ENCODE peak calls at places on chromosomes 4 and X, in seven cellular contexts. F is NCI-H748 treated with DMSO at 0.1 percent for 48 hours; Z is activated naive CD4-positive, alpha-beta T cell; K is posterior vena cava; R is stimulated activated CD4-positive, alpha-beta T cell treated with anti-CD3 and anti-CD28 coated beads, Interleukin-1b, Interleukin-23, amount 100 ng/mL, for 24 hours; T is aorta; E is neuronal stem cell. X is an unnamed sample.

GRCh38 chr4:117481742-117482141 is 396.4 kb upstream of the TRAM1L1 start:
- DNase-seq in F (no peak), Z (no peak), K (no peak), R (no peak), T (no peak), E (no peak), X (no peak)

GRCh38 chr4:86919824-86920223 is 15.0 kb upstream of the AFF1 start:
- DNase-seq in F (no peak), Z (no peak), K (no peak), R (no peak), T (no peak), E (no peak), X (no peak)

GRCh38 chr4:146835096-146835495 is 110.6 kb downstream of the TTC29 start:
- DNase-seq in F (no peak), Z (no peak), K (no peak), R (no peak), T (no peak), E (no peak), X (no peak)

GRCh38 chr4:76215120-76215519 is 1.5 kb upstream of the SCARB2 start:
- DNase-seq in F (no peak), Z (no peak), K (no peak), R (no peak), T (no peak), E (no peak), X (no peak)

GRCh38 chrX:102651968-102652744 is 873 bp downstream of the GPRASP1 start:
- DNase-seq in F (peak; percentile 33), Z (peak; percentile 0), K (no peak), R (peak; percentile 25), T (peak; percentile 73), E (no peak), X (no peak)

GRCh38 chr4:166021617-166022016 is 148.6 kb downstream of the TLL1 start:
- DNase-seq in F (no peak), Z (no peak), K (no peak), R (no peak), T (no peak), E (no peak), X (no peak)

GRCh38 chrX:132218100-132218807 is 993 bp downstream of the RAP2C start:
- DNase-seq in F (peak; percentile 36), Z (peak; percentile 29), K (peak; percentile 93), R (peak; percentile 66), T (peak; percentile 91), E (peak; percentile 64), X (peak; percentile 86)

GRCh38 chr4:109390369-109390768 is 43.2 kb upstream of the SEC24B start:
- DNase-seq in F (no peak), Z (no peak), K (no peak), R (no peak), T (no peak), E (no peak), X (no peak)

GRCh38 chr4:157832596-157832995 is 340.2 kb downstream of the GASK1B start:
- DNase-seq in F (no peak), Z (no peak), K (no peak), R (no peak), T (no peak), E (no peak), X (no peak)

GRCh38 chr4:85828295-85828910 is 353.5 kb downstream of the ARHGAP24 start:
- DNase-seq in F (no peak), Z (no peak), K (no peak), R (no peak), T (no peak), E (no peak), X (no peak)